ENCODE peak calls at places on chromosomes 6 and 20, in ten cellular contexts. One of them, this sample, is unnamed.
A peak's percentile ranks its signal among the peaks of the same experiment; 100 is the strongest.

GRCh38 chr20:24502184-24502583 is 32.8 kb downstream of the SYNDIG1 start:
- DNase-seq in iPS-NIHi11: no peak
- DNase-seq in left cardiac atrium: peak; percentile 71
- DNase-seq in WTC11: no peak
- DNase-seq in NCI-H1436: no peak
- DNase-seq in activated naive CD8-positive, alpha-beta T cell treated with anti-CD3 and anti-CD28 coated beads, Interleukin-2, amount 50 U/mL, for 24 hours: no peak
- DNase-seq in stimulated activated CD4-positive, alpha-beta T cell treated with anti-CD3 and anti-CD28 coated beads, Interleukin-1b, Interleukin-23, amount 100 ng/mL, for 24 hours: no peak
- DNase-seq in psoas muscle: peak; percentile 59
- DNase-seq in Kasumi-1: no peak
- DNase-seq in left ventricle myocardium superior: no peak
- DNase-seq in this sample: no peak

GRCh38 chr20:37882961-37883712 is 19.8 kb upstream of the VSTM2L start:
- DNase-seq in activated naive CD8-positive, alpha-beta T cell treated with anti-CD3 and anti-CD28 coated beads, Interleukin-2, amount 50 U/mL, for 24 hours: no peak
- DNase-seq in WTC11: no peak
- DNase-seq in stimulated activated CD4-positive, alpha-beta T cell treated with anti-CD3 and anti-CD28 coated beads, Interleukin-1b, Interleukin-23, amount 100 ng/mL, for 24 hours: no peak
- DNase-seq in iPS-NIHi11: no peak
- DNase-seq in left ventricle myocardium superior: no peak
- DNase-seq in left cardiac atrium: no peak
- DNase-seq in psoas muscle: no peak
- DNase-seq in Kasumi-1: no peak
- DNase-seq in NCI-H1436: no peak
- DNase-seq in this sample: no peak

GRCh38 chr6:34514593-34515472 is 41.3 kb downstream of the SPDEF start:
- DNase-seq in psoas muscle: no peak
- DNase-seq in iPS-NIHi11: peak; percentile 88
- DNase-seq in stimulated activated CD4-positive, alpha-beta T cell treated with anti-CD3 and anti-CD28 coated beads, Interleukin-1b, Interleukin-23, amount 100 ng/mL, for 24 hours: no peak
- DNase-seq in NCI-H1436: no peak
- DNase-seq in WTC11: peak; percentile 58
- DNase-seq in left cardiac atrium: peak; percentile 19
- DNase-seq in left ventricle myocardium superior: no peak
- DNase-seq in activated naive CD8-positive, alpha-beta T cell treated with anti-CD3 and anti-CD28 coated beads, Interleukin-2, amount 50 U/mL, for 24 hours: peak; percentile 16
- DNase-seq in Kasumi-1: no peak
- DNase-seq in this sample: no peak

GRCh38 chr6:149093643-149094042 is 223.9 kb upstream of the TAB2 start:
- DNase-seq in iPS-NIHi11: no peak
- DNase-seq in WTC11: no peak
- DNase-seq in left cardiac atrium: no peak
- DNase-seq in NCI-H1436: no peak
- DNase-seq in stimulated activated CD4-positive, alpha-beta T cell treated with anti-CD3 and anti-CD28 coated beads, Interleukin-1b, Interleukin-23, amount 100 ng/mL, for 24 hours: no peak
- DNase-seq in activated naive CD8-positive, alpha-beta T cell treated with anti-CD3 and anti-CD28 coated beads, Interleukin-2, amount 50 U/mL, for 24 hours: no peak
- DNase-seq in psoas muscle: no peak
- DNase-seq in Kasumi-1: no peak
- DNase-seq in left ventricle myocardium superior: no peak
- DNase-seq in this sample: no peak

GRCh38 chr6:40397287-40398033 is 189.7 kb downstream of the LRFN2 start:
- DNase-seq in activated naive CD8-positive, alpha-beta T cell treated with anti-CD3 and anti-CD28 coated beads, Interleukin-2, amount 50 U/mL, for 24 hours: no peak
- DNase-seq in left ventricle myocardium superior: no peak
- DNase-seq in psoas muscle: no peak
- DNase-seq in NCI-H1436: no peak
- DNase-seq in left cardiac atrium: no peak
- DNase-seq in stimulated activated CD4-positive, alpha-beta T cell treated with anti-CD3 and anti-CD28 coated beads, Interleukin-1b, Interleukin-23, amount 100 ng/mL, for 24 hours: no peak
- DNase-seq in Kasumi-1: no peak
- DNase-seq in iPS-NIHi11: no peak
- DNase-seq in WTC11: no peak
- DNase-seq in this sample: no peak

GRCh38 chr6:113184736-113185135 is 672.4 kb upstream of the MARCKS start:
- DNase-seq in iPS-NIHi11: no peak
- DNase-seq in Kasumi-1: no peak
- DNase-seq in left ventricle myocardium superior: peak; percentile 84
- DNase-seq in psoas muscle: no peak
- DNase-seq in NCI-H1436: no peak
- DNase-seq in left cardiac atrium: peak; percentile 54
- DNase-seq in activated naive CD8-positive, alpha-beta T cell treated with anti-CD3 and anti-CD28 coated beads, Interleukin-2, amount 50 U/mL, for 24 hours: no peak
- DNase-seq in stimulated activated CD4-positive, alpha-beta T cell treated with anti-CD3 and anti-CD28 coated beads, Interleukin-1b, Interleukin-23, amount 100 ng/mL, for 24 hours: no peak
- DNase-seq in WTC11: no peak
- DNase-seq in this sample: no peak

GRCh38 chr6:46932941-46933340 is 11.2 kb upstream of the ADGRF5 start:
- DNase-seq in psoas muscle: no peak
- DNase-seq in WTC11: no peak
- DNase-seq in NCI-H1436: no peak
- DNase-seq in left ventricle myocardium superior: no peak
- DNase-seq in activated naive CD8-positive, alpha-beta T cell treated with anti-CD3 and anti-CD28 coated beads, Interleukin-2, amount 50 U/mL, for 24 hours: no peak
- DNase-seq in stimulated activated CD4-positive, alpha-beta T cell treated with anti-CD3 and anti-CD28 coated beads, Interleukin-1b, Interleukin-23, amount 100 ng/mL, for 24 hours: no peak
- DNase-seq in iPS-NIHi11: no peak
- DNase-seq in left cardiac atrium: no peak
- DNase-seq in Kasumi-1: no peak
- DNase-seq in this sample: no peak

GRCh38 chr20:58277578-58278344 is 31.8 kb upstream of the RAB22A start:
- DNase-seq in activated naive CD8-positive, alpha-beta T cell treated with anti-CD3 and anti-CD28 coated beads, Interleukin-2, amount 50 U/mL, for 24 hours: no peak
- DNase-seq in left cardiac atrium: no peak
- DNase-seq in psoas muscle: no peak
- DNase-seq in NCI-H1436: peak; percentile 21
- DNase-seq in stimulated activated CD4-positive, alpha-beta T cell treated with anti-CD3 and anti-CD28 coated beads, Interleukin-1b, Interleukin-23, amount 100 ng/mL, for 24 hours: no peak
- DNase-seq in Kasumi-1: no peak
- DNase-seq in WTC11: no peak
- DNase-seq in iPS-NIHi11: no peak
- DNase-seq in left ventricle myocardium superior: no peak
- DNase-seq in this sample: no peak

GRCh38 chr20:4234128-4234527 is 218.8 kb upstream of the RNF24 start:
- DNase-seq in WTC11: no peak
- DNase-seq in Kasumi-1: no peak
- DNase-seq in left cardiac atrium: no peak
- DNase-seq in iPS-NIHi11: no peak
- DNase-seq in NCI-H1436: no peak
- DNase-seq in psoas muscle: no peak
- DNase-seq in left ventricle myocardium superior: no peak
- DNase-seq in stimulated activated CD4-positive, alpha-beta T cell treated with anti-CD3 and anti-CD28 coated beads, Interleukin-1b, Interleukin-23, amount 100 ng/mL, for 24 hours: no peak
- DNase-seq in activated naive CD8-positive, alpha-beta T cell treated with anti-CD3 and anti-CD28 coated beads, Interleukin-2, amount 50 U/mL, for 24 hours: no peak
- DNase-seq in this sample: no peak

GRCh38 chr6:44042261-44043035 is 84.8 kb downstream of the MRPL14 start:
- DNase-seq in Kasumi-1: peak; percentile 19
- DNase-seq in stimulated activated CD4-positive, alpha-beta T cell treated with anti-CD3 and anti-CD28 coated beads, Interleukin-1b, Interleukin-23, amount 100 ng/mL, for 24 hours: no peak
- DNase-seq in psoas muscle: no peak
- DNase-seq in WTC11: no peak
- DNase-seq in iPS-NIHi11: no peak
- DNase-seq in left ventricle myocardium superior: peak; percentile 16
- DNase-seq in left cardiac atrium: no peak
- DNase-seq in activated naive CD8-positive, alpha-beta T cell treated with anti-CD3 and anti-CD28 coated beads, Interleukin-2, amount 50 U/mL, for 24 hours: no peak
- DNase-seq in NCI-H1436: no peak
- DNase-seq in this sample: no peak

GRCh38 chr20:3973705-3974104 is 41.7 kb downstream of the RNF24 start:
- DNase-seq in NCI-H1436: no peak
- DNase-seq in left cardiac atrium: no peak
- DNase-seq in stimulated activated CD4-positive, alpha-beta T cell treated with anti-CD3 and anti-CD28 coated beads, Interleukin-1b, Interleukin-23, amount 100 ng/mL, for 24 hours: no peak
- DNase-seq in activated naive CD8-positive, alpha-beta T cell treated with anti-CD3 and anti-CD28 coated beads, Interleukin-2, amount 50 U/mL, for 24 hours: no peak
- DNase-seq in Kasumi-1: no peak
- DNase-seq in left ventricle myocardium superior: no peak
- DNase-seq in iPS-NIHi11: no peak
- DNase-seq in WTC11: no peak
- DNase-seq in psoas muscle: no peak
- DNase-seq in this sample: no peak

GRCh38 chr20:2708073-2708415 is 15.5 kb downstream of the EBF4 start:
- DNase-seq in left ventricle myocardium superior: no peak
- DNase-seq in left cardiac atrium: no peak
- DNase-seq in Kasumi-1: no peak
- DNase-seq in WTC11: no peak
- DNase-seq in iPS-NIHi11: no peak
- DNase-seq in NCI-H1436: peak; percentile 70
- DNase-seq in stimulated activated CD4-positive, alpha-beta T cell treated with anti-CD3 and anti-CD28 coated beads, Interleukin-1b, Interleukin-23, amount 100 ng/mL, for 24 hours: no peak
- DNase-seq in psoas muscle: no peak
- DNase-seq in activated naive CD8-positive, alpha-beta T cell treated with anti-CD3 and anti-CD28 coated beads, Interleukin-2, amount 50 U/mL, for 24 hours: no peak
- DNase-seq in this sample: peak; percentile 21

GRCh38 chr6:31157543-31158139 is at the start of gene CCHCR1:
- DNase-seq in left ventricle myocardium superior: no peak
- DNase-seq in activated naive CD8-positive, alpha-beta T cell treated with anti-CD3 and anti-CD28 coated beads, Interleukin-2, amount 50 U/mL, for 24 hours: no peak
- DNase-seq in Kasumi-1: no peak
- DNase-seq in iPS-NIHi11: no peak
- DNase-seq in NCI-H1436: no peak
- DNase-seq in left cardiac atrium: no peak
- DNase-seq in psoas muscle: no peak
- DNase-seq in stimulated activated CD4-positive, alpha-beta T cell treated with anti-CD3 and anti-CD28 coated beads, Interleukin-1b, Interleukin-23, amount 100 ng/mL, for 24 hours: no peak
- DNase-seq in WTC11: no peak
- DNase-seq in this sample: no peak

GRCh38 chr20:36271639-36272546 is 34.2 kb upstream of the DLGAP4 start:
- DNase-seq in Kasumi-1: no peak
- DNase-seq in NCI-H1436: no peak
- DNase-seq in left ventricle myocardium superior: no peak
- DNase-seq in iPS-NIHi11: no peak
- DNase-seq in WTC11: no peak
- DNase-seq in left cardiac atrium: no peak
- DNase-seq in psoas muscle: no peak
- DNase-seq in stimulated activated CD4-positive, alpha-beta T cell treated with anti-CD3 and anti-CD28 coated beads, Interleukin-1b, Interleukin-23, amount 100 ng/mL, for 24 hours: no peak
- DNase-seq in activated naive CD8-positive, alpha-beta T cell treated with anti-CD3 and anti-CD28 coated beads, Interleukin-2, amount 50 U/mL, for 24 hours: no peak
- DNase-seq in this sample: no peak

GRCh38 chr20:38871560-38871953 is 54.7 kb upstream of the FAM83D start:
- DNase-seq in WTC11: no peak
- DNase-seq in activated naive CD8-positive, alpha-beta T cell treated with anti-CD3 and anti-CD28 coated beads, Interleukin-2, amount 50 U/mL, for 24 hours: no peak
- DNase-seq in Kasumi-1: no peak
- DNase-seq in NCI-H1436: no peak
- DNase-seq in left cardiac atrium: no peak
- DNase-seq in iPS-NIHi11: no peak
- DNase-seq in psoas muscle: no peak
- DNase-seq in left ventricle myocardium superior: no peak
- DNase-seq in stimulated activated CD4-positive, alpha-beta T cell treated with anti-CD3 and anti-CD28 coated beads, Interleukin-1b, Interleukin-23, amount 100 ng/mL, for 24 hours: no peak
- DNase-seq in this sample: no peak

GRCh38 chr6:113423956-113424355 is 433.2 kb upstream of the MARCKS start:
- DNase-seq in Kasumi-1: no peak
- DNase-seq in stimulated activated CD4-positive, alpha-beta T cell treated with anti-CD3 and anti-CD28 coated beads, Interleukin-1b, Interleukin-23, amount 100 ng/mL, for 24 hours: no peak
- DNase-seq in left cardiac atrium: no peak
- DNase-seq in iPS-NIHi11: no peak
- DNase-seq in psoas muscle: no peak
- DNase-seq in left ventricle myocardium superior: no peak
- DNase-seq in activated naive CD8-positive, alpha-beta T cell treated with anti-CD3 and anti-CD28 coated beads, Interleukin-2, amount 50 U/mL, for 24 hours: no peak
- DNase-seq in NCI-H1436: no peak
- DNase-seq in WTC11: no peak
- DNase-seq in this sample: no peak

GRCh38 chr6:158109744-158110143 is 58.3 kb downstream of the SERAC1 start:
- DNase-seq in psoas muscle: no peak
- DNase-seq in left ventricle myocardium superior: no peak
- DNase-seq in stimulated activated CD4-positive, alpha-beta T cell treated with anti-CD3 and anti-CD28 coated beads, Interleukin-1b, Interleukin-23, amount 100 ng/mL, for 24 hours: no peak
- DNase-seq in Kasumi-1: no peak
- DNase-seq in iPS-NIHi11: no peak
- DNase-seq in activated naive CD8-positive, alpha-beta T cell treated with anti-CD3 and anti-CD28 coated beads, Interleukin-2, amount 50 U/mL, for 24 hours: no peak
- DNase-seq in left cardiac atrium: no peak
- DNase-seq in NCI-H1436: no peak
- DNase-seq in WTC11: no peak
- DNase-seq in this sample: no peak

GRCh38 chr6:168314948-168315347 is 4.6 kb downstream of the DACT2 start:
- DNase-seq in left ventricle myocardium superior: no peak
- DNase-seq in Kasumi-1: no peak
- DNase-seq in NCI-H1436: no peak
- DNase-seq in iPS-NIHi11: no peak
- DNase-seq in psoas muscle: no peak
- DNase-seq in activated naive CD8-positive, alpha-beta T cell treated with anti-CD3 and anti-CD28 coated beads, Interleukin-2, amount 50 U/mL, for 24 hours: no peak
- DNase-seq in left cardiac atrium: no peak
- DNase-seq in WTC11: no peak
- DNase-seq in stimulated activated CD4-positive, alpha-beta T cell treated with anti-CD3 and anti-CD28 coated beads, Interleukin-1b, Interleukin-23, amount 100 ng/mL, for 24 hours: no peak
- DNase-seq in this sample: no peak

GRCh38 chr6:37130704-37131103 is 39.2 kb upstream of the PIM1 start:
- DNase-seq in Kasumi-1: peak; percentile 48
- DNase-seq in psoas muscle: peak; percentile 72
- DNase-seq in NCI-H1436: no peak
- DNase-seq in stimulated activated CD4-positive, alpha-beta T cell treated with anti-CD3 and anti-CD28 coated beads, Interleukin-1b, Interleukin-23, amount 100 ng/mL, for 24 hours: no peak
- DNase-seq in activated naive CD8-positive, alpha-beta T cell treated with anti-CD3 and anti-CD28 coated beads, Interleukin-2, amount 50 U/mL, for 24 hours: no peak
- DNase-seq in left cardiac atrium: peak; percentile 55
- DNase-seq in iPS-NIHi11: no peak
- DNase-seq in WTC11: no peak
- DNase-seq in left ventricle myocardium superior: peak; percentile 39
- DNase-seq in this sample: no peak

GRCh38 chr6:2158596-2159271 is 86.7 kb downstream of the GMDS start:
- DNase-seq in NCI-H1436: no peak
- DNase-seq in stimulated activated CD4-positive, alpha-beta T cell treated with anti-CD3 and anti-CD28 coated beads, Interleukin-1b, Interleukin-23, amount 100 ng/mL, for 24 hours: no peak
- DNase-seq in Kasumi-1: no peak
- DNase-seq in activated naive CD8-positive, alpha-beta T cell treated with anti-CD3 and anti-CD28 coated beads, Interleukin-2, amount 50 U/mL, for 24 hours: peak; percentile 18
- DNase-seq in left cardiac atrium: no peak
- DNase-seq in psoas muscle: no peak
- DNase-seq in WTC11: peak; percentile 81
- DNase-seq in left ventricle myocardium superior: no peak
- DNase-seq in iPS-NIHi11: peak; percentile 86
- DNase-seq in this sample: no peak

GRCh38 chr20:49941456-49941855 is 5.3 kb downstream of the RNF114 start:
- DNase-seq in left cardiac atrium: no peak
- DNase-seq in iPS-NIHi11: no peak
- DNase-seq in activated naive CD8-positive, alpha-beta T cell treated with anti-CD3 and anti-CD28 coated beads, Interleukin-2, amount 50 U/mL, for 24 hours: no peak
- DNase-seq in WTC11: no peak
- DNase-seq in left ventricle myocardium superior: no peak
- DNase-seq in Kasumi-1: no peak
- DNase-seq in psoas muscle: no peak
- DNase-seq in NCI-H1436: no peak
- DNase-seq in stimulated activated CD4-positive, alpha-beta T cell treated with anti-CD3 and anti-CD28 coated beads, Interleukin-1b, Interleukin-23, amount 100 ng/mL, for 24 hours: no peak
- DNase-seq in this sample: no peak

GRCh38 chr6:165013701-165014100 is 295.7 kb downstream of the C6orf118 start:
- DNase-seq in left cardiac atrium: no peak
- DNase-seq in Kasumi-1: no peak
- DNase-seq in left ventricle myocardium superior: no peak
- DNase-seq in NCI-H1436: no peak
- DNase-seq in iPS-NIHi11: no peak
- DNase-seq in activated naive CD8-positive, alpha-beta T cell treated with anti-CD3 and anti-CD28 coated beads, Interleukin-2, amount 50 U/mL, for 24 hours: no peak
- DNase-seq in WTC11: no peak
- DNase-seq in stimulated activated CD4-positive, alpha-beta T cell treated with anti-CD3 and anti-CD28 coated beads, Interleukin-1b, Interleukin-23, amount 100 ng/mL, for 24 hours: no peak
- DNase-seq in psoas muscle: no peak
- DNase-seq in this sample: no peak

GRCh38 chr20:6122873-6123649 is at the start of gene FERMT1:
- DNase-seq in iPS-NIHi11: peak; percentile 75
- DNase-seq in left ventricle myocardium superior: peak; percentile 71
- DNase-seq in activated naive CD8-positive, alpha-beta T cell treated with anti-CD3 and anti-CD28 coated beads, Interleukin-2, amount 50 U/mL, for 24 hours: peak; percentile 35
- DNase-seq in left cardiac atrium: peak; percentile 65
- DNase-seq in WTC11: peak; percentile 71
- DNase-seq in psoas muscle: peak; percentile 50
- DNase-seq in Kasumi-1: peak; percentile 62
- DNase-seq in NCI-H1436: peak; percentile 19
- DNase-seq in stimulated activated CD4-positive, alpha-beta T cell treated with anti-CD3 and anti-CD28 coated beads, Interleukin-1b, Interleukin-23, amount 100 ng/mL, for 24 hours: no peak
- DNase-seq in this sample: no peak

This sample was measured in NCI-H2107.